ENCODE peak calls at places on chromosomes 7 and 10, in four cellular contexts. One of them, this sample, is unnamed.

GRCh38 chr7:159030490-159031134 is 114.1 kb downstream of the VIPR2 start:
- DNase-seq in GM23338: peak; percentile 90
- DNase-seq in H9: peak; percentile 87
- DNase-seq in AG09319: no peak
- DNase-seq in this sample: no peak

GRCh38 chr10:124292911-124293640 is 125.6 kb downstream of the OAT start:
- DNase-seq in GM23338: no peak
- DNase-seq in H9: peak; percentile 12
- DNase-seq in AG09319: no peak
- DNase-seq in this sample: no peak

GRCh38 chr7:92643821-92644220 is 53.6 kb upstream of the FAM133B start:
- DNase-seq in GM23338: no peak
- DNase-seq in H9: no peak
- DNase-seq in AG09319: no peak
- DNase-seq in this sample: no peak

GRCh38 chr10:68288680-68289079 is 43.2 kb upstream of the HNRNPH3 start:
- DNase-seq in GM23338: no peak
- DNase-seq in H9: no peak
- DNase-seq in AG09319: no peak
- DNase-seq in this sample: no peak

GRCh38 chr10:47026301-47027107 is 115.3 kb downstream of the PTPN20 start:
- DNase-seq in GM23338: no peak
- DNase-seq in H9: peak; percentile 25
- DNase-seq in AG09319: no peak
- DNase-seq in this sample: no peak

GRCh38 chr7:153430931-153431330 is 621.3 kb upstream of the DPP6 start:
- DNase-seq in GM23338: peak; percentile 62
- DNase-seq in H9: peak; percentile 68
- DNase-seq in AG09319: no peak
- DNase-seq in this sample: no peak

GRCh38 chr10:126939706-126940105 is 34.5 kb downstream of the DOCK1 start:
- DNase-seq in GM23338: peak; percentile 37
- DNase-seq in H9: no peak
- DNase-seq in AG09319: no peak
- DNase-seq in this sample: no peak

GRCh38 chr10:129495697-129496096 is 28.7 kb downstream of the MGMT start:
- DNase-seq in GM23338: no peak
- DNase-seq in H9: no peak
- DNase-seq in AG09319: no peak
- DNase-seq in this sample: no peak

GRCh38 chr7:158650821-158651225 is 53.8 kb downstream of the NCAPG2 start:
- DNase-seq in GM23338: no peak
- DNase-seq in H9: no peak
- DNase-seq in AG09319: peak; percentile 15
- DNase-seq in this sample: no peak

GRCh38 chr7:46549347-46549746 is 628.3 kb upstream of the IGFBP3 start:
- DNase-seq in GM23338: no peak
- DNase-seq in H9: no peak
- DNase-seq in AG09319: no peak
- DNase-seq in this sample: no peak

GRCh38 chr7:95736635-95737034 is 35.7 kb upstream of the DYNC1I1 start:
- DNase-seq in GM23338: no peak
- DNase-seq in H9: no peak
- DNase-seq in AG09319: no peak
- DNase-seq in this sample: no peak

GRCh38 chr7:157688439-157689268 is 351.9 kb downstream of the DNAJB6 start:
- DNase-seq in GM23338: no peak
- DNase-seq in H9: peak; percentile 78
- DNase-seq in AG09319: no peak
- DNase-seq in this sample: no peak

GRCh38 chr10:77834540-77834939 is 92.0 kb downstream of the DLG5 start:
- DNase-seq in GM23338: no peak
- DNase-seq in H9: no peak
- DNase-seq in AG09319: no peak
- DNase-seq in this sample: no peak

GRCh38 chr10:106410331-106410730 is 754.2 kb downstream of the SORCS1 start:
- DNase-seq in GM23338: no peak
- DNase-seq in H9: no peak
- DNase-seq in AG09319: no peak
- DNase-seq in this sample: no peak

GRCh38 chr10:8365935-8366911 is 311.7 kb downstream of the GATA3 start:
- DNase-seq in GM23338: no peak
- DNase-seq in H9: no peak
- DNase-seq in AG09319: no peak
- DNase-seq in this sample: no peak

GRCh38 chr10:74994714-74995308 is 116.6 kb upstream of the SAMD8 start:
- DNase-seq in GM23338: no peak
- DNase-seq in H9: no peak
- DNase-seq in AG09319: no peak
- DNase-seq in this sample: no peak

GRCh38 chr10:132836832-132837540 is 51.0 kb upstream of the NKX6-2 start:
- DNase-seq in GM23338: peak; percentile 73
- DNase-seq in H9: peak; percentile 60
- DNase-seq in AG09319: no peak
- DNase-seq in this sample: no peak

GRCh38 chr7:105336009-105336408 is 52.7 kb downstream of the SRPK2 start:
- DNase-seq in GM23338: no peak
- DNase-seq in H9: no peak
- DNase-seq in AG09319: no peak
- DNase-seq in this sample: no peak

GRCh38 chr7:34296663-34297062 is 361.4 kb upstream of the NPSR1 start:
- DNase-seq in GM23338: no peak
- DNase-seq in H9: no peak
- DNase-seq in AG09319: no peak
- DNase-seq in this sample: peak; percentile 15

GRCh38 chr7:30285067-30285530 is 702 bp downstream of the ZNRF2 start:
- DNase-seq in GM23338: peak; percentile 46
- DNase-seq in H9: no peak
- DNase-seq in AG09319: no peak
- DNase-seq in this sample: no peak

GRCh38 chr7:142770720-142771352 is at the start of gene PRSS2:
- DNase-seq in GM23338: no peak
- DNase-seq in H9: no peak
- DNase-seq in AG09319: no peak
- DNase-seq in this sample: no peak

GRCh38 chr10:126935263-126935946 is 30.2 kb downstream of the DOCK1 start:
- DNase-seq in GM23338: no peak
- DNase-seq in H9: no peak
- DNase-seq in AG09319: no peak
- DNase-seq in this sample: no peak

GRCh38 chr10:131773321-131773988 is 127.4 kb upstream of the PPP2R2D start:
- DNase-seq in GM23338: no peak
- DNase-seq in H9: peak; percentile 15
- DNase-seq in AG09319: no peak
- DNase-seq in this sample: no peak

GRCh38 chr10:49123981-49124920 is 8.9 kb upstream of the VSTM4 start:
- DNase-seq in GM23338: no peak
- DNase-seq in H9: no peak
- DNase-seq in AG09319: no peak
- DNase-seq in this sample: no peak

GRCh38 chr7:79217976-79218626 is 235.4 kb downstream of the MAGI2 start:
- DNase-seq in GM23338: no peak
- DNase-seq in H9: no peak
- DNase-seq in AG09319: no peak
- DNase-seq in this sample: no peak

GRCh38 chr10:32958992-32959703 is 1.1 kb upstream of the ITGB1 start:
- DNase-seq in GM23338: no peak
- DNase-seq in H9: no peak
- DNase-seq in AG09319: no peak
- DNase-seq in this sample: no peak

GRCh38 chr7:112144284-112145059 is 61.7 kb downstream of the DOCK4 start:
- DNase-seq in GM23338: no peak
- DNase-seq in H9: no peak
- DNase-seq in AG09319: no peak
- DNase-seq in this sample: no peak

GRCh38 chr10:109886788-109887155 is 36.5 kb downstream of the XPNPEP1 start:
- DNase-seq in GM23338: no peak
- DNase-seq in H9: peak; percentile 14
- DNase-seq in AG09319: no peak
- DNase-seq in this sample: no peak

GRCh38 chr7:17275749-17276671 is 22.4 kb upstream of the AHR start:
- DNase-seq in GM23338: no peak
- DNase-seq in H9: no peak
- DNase-seq in AG09319: peak; percentile 81
- DNase-seq in this sample: peak; percentile 93

GRCh38 chr7:79553811-79554555 is 100.5 kb upstream of the MAGI2 start:
- DNase-seq in GM23338: no peak
- DNase-seq in H9: no peak
- DNase-seq in AG09319: no peak
- DNase-seq in this sample: no peak

GRCh38 chr10:21336476-21337170 is 188.9 kb downstream of the SKIDA1 start:
- DNase-seq in GM23338: peak; percentile 85
- DNase-seq in H9: peak; percentile 74
- DNase-seq in AG09319: peak; percentile 70
- DNase-seq in this sample: peak; percentile 68

DNA sequence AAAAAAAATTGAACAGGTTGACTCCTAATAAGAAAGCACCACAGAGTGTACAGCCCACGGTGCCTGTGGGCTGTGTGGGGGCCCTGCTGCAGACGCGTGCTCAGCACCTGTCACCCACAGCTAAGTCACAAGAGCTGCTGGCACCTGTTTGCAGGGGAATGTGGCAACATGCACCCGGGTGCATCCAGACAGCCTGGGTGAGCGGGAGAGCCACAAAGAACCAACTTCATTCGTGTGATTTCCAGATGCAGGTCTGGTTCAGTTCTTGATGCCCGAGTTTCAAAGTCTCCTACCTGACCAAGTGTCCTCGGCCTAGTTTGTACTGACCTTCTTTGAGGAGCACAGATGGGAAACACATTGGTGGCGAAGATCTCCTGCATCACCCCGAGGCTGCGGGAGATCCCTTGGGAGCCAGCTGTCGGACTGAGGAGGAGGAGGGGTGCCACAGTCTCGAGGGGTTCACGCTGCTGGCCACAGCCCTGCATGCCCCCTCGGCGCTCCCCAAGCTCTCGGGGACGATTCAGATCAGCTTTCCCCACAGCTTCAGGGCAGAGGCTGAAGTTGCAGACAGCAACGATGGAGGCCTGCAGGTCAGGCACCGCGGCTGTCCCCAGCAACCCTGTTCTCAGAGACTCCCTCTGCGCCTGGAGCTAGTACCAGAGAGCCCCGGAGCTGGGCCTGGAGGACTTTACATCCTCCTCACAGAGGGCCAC is 35.3 kb downstream of the AMZ1 start:
- DNase-seq in GM23338: no peak
- DNase-seq in H9: no peak
- DNase-seq in AG09319: no peak
- DNase-seq in this sample: no peak
- TF ChIP-seq CTCF in GM23338: no peak
- TF ChIP-seq CTCF in H9: no peak
- TF ChIP-seq CTCF in AG09319: no peak
- TF ChIP-seq CTCF in this sample: no peak

DNA sequence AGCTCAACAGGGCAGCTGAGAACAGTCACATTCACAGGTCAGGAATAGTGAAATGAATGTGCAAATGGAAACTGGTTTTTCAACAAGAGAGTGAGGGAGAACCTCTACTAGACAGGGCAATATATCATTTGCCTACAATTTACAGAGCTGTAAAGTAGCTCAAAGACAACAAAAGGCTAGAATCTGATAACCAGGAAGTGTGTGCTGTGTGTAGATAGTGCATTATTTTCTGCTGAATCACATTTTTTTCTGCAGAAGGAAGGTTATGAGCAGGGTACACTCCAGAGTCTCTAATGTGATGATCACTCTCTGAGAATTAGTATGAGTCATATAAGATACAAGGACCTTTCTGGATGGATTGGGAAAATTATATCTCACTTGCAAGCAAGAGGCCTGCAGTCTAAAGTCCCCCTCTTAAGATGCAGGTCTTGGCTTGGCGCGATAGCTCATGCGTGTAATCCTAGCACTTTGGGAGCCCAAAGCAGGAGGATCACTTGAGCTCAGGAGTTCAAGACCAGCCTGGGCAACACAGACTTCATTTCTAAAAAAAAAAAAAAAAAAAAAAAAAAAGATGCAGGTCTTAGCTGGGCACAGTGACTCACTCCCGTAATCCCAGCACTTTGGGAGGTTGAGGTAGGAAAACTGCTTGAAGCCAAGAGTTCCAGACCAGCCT is 59.9 kb upstream of the COBL start:
- DNase-seq in GM23338: no peak
- DNase-seq in H9: no peak
- DNase-seq in AG09319: no peak
- DNase-seq in this sample: no peak
- TF ChIP-seq CTCF in GM23338: no peak
- TF ChIP-seq CTCF in H9: no peak
- TF ChIP-seq CTCF in AG09319: no peak
- TF ChIP-seq CTCF in this sample: no peak

GRCh38 chr7:151864561-151864960 is 12.4 kb downstream of the PRKAG2 start:
- DNase-seq in GM23338: no peak
- DNase-seq in H9: no peak
- DNase-seq in AG09319: no peak
- DNase-seq in this sample: no peak

GRCh38 chr7:151865070-151865670 is 11.7 kb downstream of the PRKAG2 start:
- DNase-seq in GM23338: no peak
- DNase-seq in H9: no peak
- DNase-seq in AG09319: no peak
- DNase-seq in this sample: no peak

GRCh38 chr7:151862606-151863381 is 14.1 kb downstream of the PRKAG2 start:
- DNase-seq in GM23338: no peak
- DNase-seq in H9: no peak
- DNase-seq in AG09319: no peak
- DNase-seq in this sample: no peak

GRCh38 chr7:151863386-151864079 is 13.4 kb downstream of the PRKAG2 start:
- DNase-seq in GM23338: peak; percentile 65
- DNase-seq in H9: peak; percentile 67
- DNase-seq in AG09319: no peak
- DNase-seq in this sample: no peak

DNA sequence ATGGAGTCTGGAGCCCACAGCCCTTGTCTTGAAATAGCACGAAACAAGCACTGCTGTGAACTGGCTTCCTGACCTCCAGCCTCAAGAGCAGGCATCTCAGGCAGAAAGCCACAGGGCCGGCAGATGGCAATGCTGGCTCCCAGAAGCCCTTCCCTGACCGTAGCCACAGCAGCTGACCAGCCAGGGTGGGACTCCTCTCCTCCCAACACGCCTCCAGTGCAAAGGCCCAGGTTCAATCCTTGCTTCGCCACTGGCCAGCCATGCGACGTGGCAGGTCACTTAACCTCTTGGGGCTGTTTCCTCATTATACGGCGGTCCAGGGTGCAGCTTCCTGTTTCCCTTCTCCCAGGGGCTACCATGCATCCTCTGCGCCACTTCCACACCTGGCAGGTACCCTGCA is 12.8 kb downstream of the PRKAG2 start:
- DNase-seq in GM23338: no peak
- DNase-seq in H9: no peak
- DNase-seq in AG09319: no peak
- DNase-seq in this sample: no peak
- TF ChIP-seq CTCF in GM23338: peak; percentile 4
- TF ChIP-seq CTCF in H9: no peak
- TF ChIP-seq CTCF in AG09319: no peak
- TF ChIP-seq CTCF in this sample: no peak

DNA sequence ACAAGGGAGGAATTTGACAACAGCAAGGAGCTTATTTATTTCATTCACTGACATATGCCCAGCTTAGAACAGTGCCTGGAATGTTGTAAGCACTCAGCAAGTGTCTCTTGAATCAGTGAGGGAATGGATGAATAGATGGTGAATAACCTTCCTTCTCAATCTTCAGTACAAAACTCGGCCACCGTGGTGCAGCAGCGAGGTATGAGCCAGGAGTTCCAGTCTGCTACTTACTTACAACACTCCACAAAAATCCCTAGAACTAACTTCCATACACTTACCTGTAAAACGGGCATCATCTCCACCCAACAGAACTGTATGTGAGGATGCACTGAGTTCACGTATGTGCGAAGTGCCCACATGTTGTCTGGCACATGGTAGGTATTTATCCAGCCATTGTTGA is 237.4 kb downstream of the WDR11 start:
- DNase-seq in GM23338: peak; percentile 74
- DNase-seq in H9: peak; percentile 54
- DNase-seq in AG09319: no peak
- DNase-seq in this sample: no peak
- TF ChIP-seq CTCF in GM23338: peak; percentile 58
- TF ChIP-seq CTCF in H9: peak; percentile 59
- TF ChIP-seq CTCF in AG09319: no peak
- TF ChIP-seq CTCF in this sample: no peak

This sample was measured in BJ.